ENCODE peak calls at places on chromosomes 7 and 10, in seven cellular contexts. One of them, this sample, is unnamed.

GRCh38 chr7:82081644-82082224 is 311.9 kb upstream of the HGF start:
- DNase-seq in left lobe of liver: no peak
- DNase-seq in Kasumi-1: no peak
- DNase-seq in NCI-H1417 treated with DMSO at 0.1 percent for 48 hours: no peak
- DNase-seq in midbrain: no peak
- DNase-seq in amniotic stem cell: no peak
- DNase-seq in kidney tubule cell: no peak
- DNase-seq in this sample: no peak

GRCh38 chr10:126191192-126191591 is 197.1 kb downstream of the ADAM12 start:
- DNase-seq in left lobe of liver: no peak
- DNase-seq in Kasumi-1: no peak
- DNase-seq in NCI-H1417 treated with DMSO at 0.1 percent for 48 hours: no peak
- DNase-seq in midbrain: no peak
- DNase-seq in amniotic stem cell: no peak
- DNase-seq in kidney tubule cell: no peak
- DNase-seq in this sample: no peak

GRCh38 chr7:151010307-151011096 is 13.8 kb downstream of the ATG9B start:
- DNase-seq in left lobe of liver: no peak
- DNase-seq in Kasumi-1: peak; percentile 55
- DNase-seq in NCI-H1417 treated with DMSO at 0.1 percent for 48 hours: no peak
- DNase-seq in midbrain: no peak
- DNase-seq in amniotic stem cell: no peak
- DNase-seq in kidney tubule cell: no peak
- DNase-seq in this sample: no peak

GRCh38 chr7:96236198-96237039 is 85.5 kb downstream of the SLC25A13 start:
- DNase-seq in left lobe of liver: peak; percentile 58
- DNase-seq in Kasumi-1: peak; percentile 60
- DNase-seq in NCI-H1417 treated with DMSO at 0.1 percent for 48 hours: no peak
- DNase-seq in midbrain: no peak
- DNase-seq in amniotic stem cell: peak; percentile 5
- DNase-seq in kidney tubule cell: peak; percentile 87
- DNase-seq in this sample: no peak

GRCh38 chr10:61451357-61451756 is 1.8 kb downstream of the TMEM26 start:
- DNase-seq in left lobe of liver: no peak
- DNase-seq in Kasumi-1: no peak
- DNase-seq in NCI-H1417 treated with DMSO at 0.1 percent for 48 hours: no peak
- DNase-seq in midbrain: no peak
- DNase-seq in amniotic stem cell: no peak
- DNase-seq in kidney tubule cell: no peak
- DNase-seq in this sample: no peak

GRCh38 chr7:82726038-82726800 is 282.6 kb upstream of the CACNA2D1 start:
- DNase-seq in left lobe of liver: no peak
- DNase-seq in Kasumi-1: no peak
- DNase-seq in NCI-H1417 treated with DMSO at 0.1 percent for 48 hours: no peak
- DNase-seq in midbrain: no peak
- DNase-seq in amniotic stem cell: no peak
- DNase-seq in kidney tubule cell: no peak
- DNase-seq in this sample: no peak

GRCh38 chr10:80535671-80536360 is 1.9 kb upstream of the SH2D4B start:
- DNase-seq in left lobe of liver: peak; percentile 86
- DNase-seq in Kasumi-1: peak; percentile 39
- DNase-seq in NCI-H1417 treated with DMSO at 0.1 percent for 48 hours: no peak
- DNase-seq in midbrain: peak; percentile 24
- DNase-seq in amniotic stem cell: no peak
- DNase-seq in kidney tubule cell: peak; percentile 57
- DNase-seq in this sample: peak; percentile 61

GRCh38 chr10:97210576-97210975 is 24.8 kb upstream of the SLIT1 start:
- DNase-seq in left lobe of liver: peak; percentile 68
- DNase-seq in Kasumi-1: peak; percentile 83
- DNase-seq in NCI-H1417 treated with DMSO at 0.1 percent for 48 hours: peak; percentile 9
- DNase-seq in midbrain: peak; percentile 71
- DNase-seq in amniotic stem cell: peak; percentile 35
- DNase-seq in kidney tubule cell: peak; percentile 72
- DNase-seq in this sample: peak; percentile 69

GRCh38 chr10:102421645-102422585 is 1.3 kb downstream of the FBXL15 start:
- DNase-seq in left lobe of liver: peak; percentile 75
- DNase-seq in Kasumi-1: peak; percentile 63
- DNase-seq in NCI-H1417 treated with DMSO at 0.1 percent for 48 hours: no peak
- DNase-seq in midbrain: no peak
- DNase-seq in amniotic stem cell: no peak
- DNase-seq in kidney tubule cell: peak; percentile 60
- DNase-seq in this sample: no peak

GRCh38 chr10:110918633-110919348 is at the start of gene BBIP1:
- DNase-seq in left lobe of liver: peak; percentile 97
- DNase-seq in Kasumi-1: peak; percentile 100
- DNase-seq in NCI-H1417 treated with DMSO at 0.1 percent for 48 hours: peak; percentile 88
- DNase-seq in midbrain: peak; percentile 100
- DNase-seq in amniotic stem cell: peak; percentile 99
- DNase-seq in kidney tubule cell: peak; percentile 100
- DNase-seq in this sample: no peak

GRCh38 chr7:139580435-139580834 is 57.0 kb downstream of the CLEC2L start:
- DNase-seq in left lobe of liver: no peak
- DNase-seq in Kasumi-1: no peak
- DNase-seq in NCI-H1417 treated with DMSO at 0.1 percent for 48 hours: no peak
- DNase-seq in midbrain: no peak
- DNase-seq in amniotic stem cell: no peak
- DNase-seq in kidney tubule cell: no peak
- DNase-seq in this sample: no peak

This sample was measured in central memory CD8-positive, alpha-beta T cell.